ENCODE peak calls at places on chromosomes 7 and 10, in seven cellular contexts. T, C, P, H, N, G and K are unnamed samples.

GRCh38 chr7:100967292-100967863 is 2.0 kb upstream of the MUC12 start:
- DNase-seq in T (no peak), N (peak; percentile 43), C (no peak), P (no peak), G (no peak), H (no peak), K (no peak)

GRCh38 chr10:6071181-6072175 is 9.3 kb upstream of the IL2RA start:
- DNase-seq in G (no peak), H (no peak), C (no peak), P (no peak), N (no peak), T (no peak), K (no peak)

GRCh38 chr10:9833871-9834454 is 1183.7 kb upstream of the CELF2 start:
- DNase-seq in G (no peak), H (peak; percentile 58), N (peak; percentile 7), P (peak; percentile 49), T (no peak), C (no peak), K (no peak)

GRCh38 chr7:34087892-34088891 is 182.9 kb downstream of the BMPER start:
- DNase-seq in T (no peak), G (no peak), H (no peak), N (peak; percentile 80), P (no peak), C (peak; percentile 40), K (no peak)

GRCh38 chr10:68202965-68203358 is 29.0 kb downstream of the ATOH7 start:
- DNase-seq in H (no peak), P (no peak), G (no peak), N (no peak), C (peak; percentile 78), T (no peak), K (no peak)

GRCh38 chr10:91220954-91221696 is 662 bp downstream of the PCGF5 start:
- DNase-seq in C (peak; percentile 19), N (peak; percentile 47), T (no peak), H (no peak), G (no peak), P (peak; percentile 45), K (no peak)

GRCh38 chr7:133948588-133948987 is 178.6 kb upstream of the LRGUK start:
- DNase-seq in N (no peak), H (no peak), C (no peak), G (no peak), T (no peak), P (peak; percentile 84), K (no peak)

GRCh38 chr7:42409296-42409695 is 172.3 kb upstream of the GLI3 start:
- DNase-seq in N (no peak), P (no peak), G (no peak), T (no peak), H (peak; percentile 37), C (no peak), K (no peak)

GRCh38 chr10:93435621-93436385 is 46.3 kb downstream of the MYOF start:
- DNase-seq in C (peak; percentile 43), H (no peak), N (peak; percentile 79), T (no peak), G (no peak), P (peak; percentile 96), K (no peak)

GRCh38 chr7:110186334-110186733 is 904.6 kb upstream of the LRRN3 start:
- DNase-seq in G (no peak), T (no peak), H (no peak), N (no peak), C (no peak), P (no peak), K (no peak)

GRCh38 chr7:98930464-98930863 is 52.1 kb downstream of the TRRAP start:
- DNase-seq in H (no peak), T (no peak), N (no peak), G (no peak), P (no peak), C (no peak), K (no peak)

GRCh38 chr7:134562136-134562535 is 13.2 kb downstream of the AKR1B15 start:
- DNase-seq in G (no peak), C (peak; percentile 47), T (no peak), N (no peak), P (no peak), H (no peak), K (no peak)

DNA sequence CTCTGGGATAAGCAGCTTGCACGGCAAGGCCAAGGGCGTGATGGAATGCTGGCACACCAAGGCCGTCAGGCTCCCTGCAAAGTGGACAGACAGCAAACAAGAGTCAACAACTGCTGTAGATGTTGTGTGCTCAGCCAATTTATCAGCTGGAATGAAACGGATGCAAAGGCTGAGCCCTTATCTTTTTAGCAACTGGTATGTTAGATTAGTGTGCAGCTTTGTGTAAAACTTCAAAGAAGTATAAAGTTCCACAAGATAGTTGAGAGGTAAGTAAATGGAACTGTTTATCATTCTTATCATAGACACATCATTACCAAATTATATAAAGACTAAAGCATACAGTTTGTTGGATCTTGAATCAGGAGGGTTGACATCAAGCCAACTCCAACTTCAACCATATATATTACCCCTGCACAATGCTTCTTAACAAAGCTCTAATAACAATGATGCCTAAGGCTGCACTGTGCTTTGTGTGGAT is 289.0 kb downstream of the TNS3 start:
- DNase-seq in H (no peak), G (no peak), T (no peak), C (peak; percentile 51), P (no peak), N (no peak), K (no peak)
- H3K4me1 ChIP-seq in H (peaks cover 25% of the 10 kb centered on the region), G (no peaks in the 10 kb centered on the region), T (no peaks in the 10 kb centered on the region), C (peaks cover 23% of the 10 kb centered on the region), P (peaks cover 13% of the 10 kb centered on the region), N (no peaks in the 10 kb centered on the region), K (peaks cover 25% of the 10 kb centered on the region)

DNA sequence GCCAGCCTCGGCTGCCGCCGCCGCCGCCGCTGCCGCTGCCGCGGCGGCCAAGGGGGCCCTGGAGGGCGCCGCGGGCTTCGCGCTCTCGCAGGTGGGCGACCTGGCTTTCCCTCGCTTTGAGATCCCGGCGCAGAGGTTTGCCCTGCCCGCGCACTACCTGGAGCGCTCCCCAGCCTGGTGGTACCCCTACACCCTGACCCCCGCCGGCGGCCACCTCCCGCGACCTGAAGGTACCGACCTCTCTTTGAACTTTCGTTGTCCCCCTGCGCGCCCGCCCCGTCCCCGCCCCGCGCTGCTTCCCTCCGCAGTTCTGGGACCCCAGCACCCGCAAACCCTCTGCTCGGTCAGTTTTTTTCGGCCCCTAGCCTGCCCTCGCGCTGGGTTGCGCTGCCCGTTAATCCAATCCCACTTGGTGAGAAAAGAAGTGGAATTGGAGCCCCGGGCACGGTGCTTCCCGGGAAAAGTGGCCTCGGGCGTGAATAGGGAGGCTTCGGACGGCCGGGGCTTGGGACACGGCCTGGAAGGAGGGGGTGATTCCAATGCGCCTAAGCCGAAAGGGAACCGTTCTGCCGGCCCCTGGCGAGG is 543 bp downstream of the HMX3 start:
- DNase-seq in T (no peak), G (no peak), P (no peak), N (peak; percentile 22), C (no peak), H (no peak), K (no peak)
- H3K4me1 ChIP-seq in T (peaks cover 59% of the 10 kb centered on the region), G (peaks cover 67% of the 10 kb centered on the region), P (peaks cover 14% of the 10 kb centered on the region), N (peaks cover 32% of the 10 kb centered on the region), C (peaks cover 2% of the 10 kb centered on the region), H (peaks cover 65% of the 10 kb centered on the region), K (no peaks in the 10 kb centered on the region)

DNA sequence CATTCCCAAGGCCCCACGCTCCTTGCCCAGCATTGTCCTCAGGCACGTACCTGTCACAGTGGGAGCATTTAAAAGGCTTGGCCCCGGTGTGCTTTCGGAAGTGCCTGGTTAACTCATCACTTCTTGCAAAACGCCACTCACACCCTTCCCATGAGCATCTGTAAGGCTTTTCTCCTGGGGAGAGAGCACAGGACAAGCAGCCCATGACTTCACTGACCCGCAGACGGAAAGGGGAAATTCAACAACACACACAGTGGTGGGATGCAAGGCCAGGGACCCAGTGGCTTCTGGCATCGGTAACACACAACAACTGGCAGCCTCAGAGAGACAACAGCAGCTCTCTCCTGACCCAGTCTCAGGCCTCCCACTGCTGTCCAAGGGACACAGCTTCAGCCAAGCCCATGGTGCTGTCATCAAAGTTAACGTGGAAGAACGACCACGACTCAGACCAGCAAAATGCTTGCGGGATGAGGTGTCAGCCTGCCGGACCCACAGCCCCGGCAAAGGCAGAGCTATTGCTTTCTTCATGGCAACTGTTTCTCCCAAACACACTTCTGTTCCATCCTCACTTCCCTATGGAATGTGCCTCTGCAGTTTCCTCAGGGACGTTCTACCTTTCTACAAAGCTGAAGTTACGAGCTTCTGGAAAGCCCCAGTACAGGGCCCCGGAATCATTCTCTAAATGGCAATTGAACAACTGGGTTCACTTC is 4.8 kb downstream of the KLF6 start:
- DNase-seq in T (no peak), C (peak; percentile 71), H (no peak), G (peak; percentile 9), P (no peak), N (no peak), K (no peak)
- H3K4me1 ChIP-seq in T (peaks cover 67% of the 10 kb centered on the region), C (peaks cover 30% of the 10 kb centered on the region), H (peaks cover 74% of the 10 kb centered on the region), G (peaks cover 69% of the 10 kb centered on the region), P (peaks cover 6% of the 10 kb centered on the region), N (peaks cover 32% of the 10 kb centered on the region), K (peaks cover 56% of the 10 kb centered on the region)

DNA sequence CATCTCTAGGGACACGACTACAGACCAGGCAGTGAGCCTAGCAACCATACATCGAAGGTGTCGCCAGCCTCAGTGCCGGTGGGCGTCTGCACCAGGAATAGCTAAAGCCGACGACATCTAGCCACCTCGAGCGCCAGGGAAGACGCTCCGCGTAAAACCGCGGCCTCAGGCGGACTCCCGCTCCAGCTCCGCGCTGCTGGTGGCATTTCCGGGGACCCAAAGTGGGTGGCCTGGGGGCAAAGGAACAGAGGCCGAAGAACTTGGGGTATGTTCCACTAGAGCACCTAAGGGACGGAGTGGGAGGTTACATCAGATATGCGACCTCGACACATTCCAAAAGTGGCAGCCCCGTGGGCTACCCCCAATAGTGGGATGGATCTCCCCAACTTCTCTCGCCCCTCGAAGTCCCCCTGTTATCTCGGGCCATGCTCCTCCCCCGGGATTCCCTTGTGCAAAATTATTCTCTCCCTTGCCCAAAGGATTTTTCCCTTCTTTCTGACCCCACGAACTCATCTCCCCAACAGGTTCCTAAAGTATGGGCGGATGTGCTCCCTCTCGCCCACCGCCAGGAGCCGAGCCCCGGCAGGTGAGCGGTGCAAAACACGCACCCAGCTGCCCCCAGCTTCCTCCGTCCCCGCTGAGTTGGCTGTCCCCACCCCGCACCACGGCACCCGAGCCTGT is 1.2 kb downstream of the KCNMA1 start:
- DNase-seq in H (peak; percentile 78), G (no peak), N (peak; percentile 58), C (no peak), T (no peak), P (no peak), K (no peak)
- H3K4me1 ChIP-seq in H (peaks cover 10% of the 10 kb centered on the region), G (no peaks in the 10 kb centered on the region), N (peaks cover 24% of the 10 kb centered on the region), C (peaks cover 4% of the 10 kb centered on the region), T (no peaks in the 10 kb centered on the region), P (no peaks in the 10 kb centered on the region), K (peaks cover 4% of the 10 kb centered on the region)

GRCh38 chr7:155834486-155835048 is 22.3 kb upstream of the SHH start:
- DNase-seq in C (no peak), T (no peak), N (no peak), H (peak; percentile 59), P (no peak), G (no peak), K (no peak)
- H3K4me1 ChIP-seq in C (no peaks in the 10 kb centered on the region), T (no peaks in the 10 kb centered on the region), N (no peaks in the 10 kb centered on the region), H (no peaks in the 10 kb centered on the region), P (no peaks in the 10 kb centered on the region), G (no peaks in the 10 kb centered on the region), K (no peaks in the 10 kb centered on the region)